ENCODE peak calls at places on chromosomes 5 and 9, in ten cellular contexts. Y is LoVo; R is GDM1; Q is Right ventricle myocardium superior; B is right cardiac atrium; Z is stimulated activated CD4-positive, alpha-beta T cell treated with anti-CD3 and anti-CD28 coated beads, Interleukin-4, amount 100 ng/mL, for 48 hours; U is RWPE1; L is cardiac fibroblast; J is endothelial cell; V is uterus. M is an unnamed sample.

GRCh38 chr9:34984049-34984448 is 5.5 kb upstream of the DNAJB5 start:
- DNase-seq in U (no peak), Y (peak; percentile 23), L (no peak), B (no peak), J (peak; percentile 52), V (no peak), R (no peak), Q (no peak), Z (no peak), M (peak; percentile 91)

GRCh38 chr5:40551706-40552557 is 127.8 kb upstream of the PTGER4 start:
- DNase-seq in B (no peak), Q (no peak), R (no peak), L (peak; percentile 98), Z (no peak), J (no peak), U (peak; percentile 92), Y (peak; percentile 8), V (no peak), M (no peak)

GRCh38 chr9:87256973-87257372 is 240.7 kb upstream of the DAPK1 start:
- DNase-seq in Q (no peak), Y (no peak), V (no peak), R (no peak), Z (no peak), J (no peak), L (peak; percentile 28), U (no peak), B (no peak), M (no peak)

GRCh38 chr9:22030101-22030598 is 21.0 kb upstream of the CDKN2B start:
- DNase-seq in R (no peak), J (no peak), V (no peak), Y (peak; percentile 15), Z (no peak), B (no peak), U (peak; percentile 71), L (peak; percentile 89), Q (no peak), M (no peak)

GRCh38 chr5:61482980-61483379 is 150.9 kb downstream of the ZSWIM6 start:
- DNase-seq in Y (no peak), J (no peak), R (no peak), Q (no peak), V (no peak), L (no peak), B (no peak), Z (no peak), U (no peak), M (no peak)

GRCh38 chr9:136902259-136902821 is 16.0 kb downstream of the TRAF2 start:
- DNase-seq in Q (peak; percentile 74), U (peak; percentile 77), L (peak; percentile 86), J (no peak), R (no peak), Z (peak; percentile 87), V (peak; percentile 52), B (peak; percentile 76), Y (no peak), M (peak; percentile 24)

GRCh38 chr9:18673179-18673578 is 199.2 kb downstream of the ADAMTSL1 start:
- DNase-seq in U (no peak), L (no peak), B (no peak), Z (no peak), Q (no peak), J (no peak), V (no peak), Y (no peak), R (no peak), M (no peak)

GRCh38 chr5:135034186-135034962 is at the start of gene PITX1:
- DNase-seq in R (no peak), J (no peak), B (no peak), L (peak; percentile 12), Y (peak; percentile 79), Z (no peak), V (no peak), U (peak; percentile 89), Q (no peak), M (peak; percentile 76)

GRCh38 chr9:113650207-113651131 is 186.9 kb downstream of the RGS3 start:
- DNase-seq in Q (no peak), V (no peak), U (peak; percentile 84), Z (no peak), Y (no peak), R (no peak), L (peak; percentile 73), B (no peak), J (peak; percentile 55), M (peak; percentile 96)

GRCh38 chr9:100534401-100534800 is 43.5 kb upstream of the CAVIN4 start:
- DNase-seq in J (no peak), V (no peak), B (no peak), Q (no peak), U (no peak), Z (no peak), L (no peak), R (no peak), Y (no peak), M (peak; percentile 32)

GRCh38 chr5:55345327-55345726 is 37.5 kb downstream of the MTREX start:
- DNase-seq in L (no peak), B (no peak), U (no peak), R (no peak), Y (no peak), Z (no peak), J (no peak), V (no peak), Q (no peak), M (peak; percentile 24)

GRCh38 chr5:443239-444151 is 519 bp downstream of the EXOC3 start:
- DNase-seq in Y (no peak), U (peak; percentile 36), L (no peak), V (no peak), Q (peak; percentile 42), Z (peak; percentile 26), B (no peak), R (no peak), J (no peak), M (no peak)

GRCh38 chr5:116291271-116291670 is 206.4 kb downstream of the COMMD10 start:
- DNase-seq in U (no peak), Z (no peak), J (no peak), Q (no peak), V (no peak), L (peak; percentile 25), B (no peak), Y (no peak), R (no peak), M (no peak)

GRCh38 chr9:14746655-14747054 is 24.1 kb upstream of the CER1 start:
- DNase-seq in L (peak; percentile 40), Y (no peak), Z (no peak), R (no peak), V (no peak), B (no peak), Q (no peak), U (no peak), J (no peak), M (no peak)

GRCh38 chr5:179310439-179311090 is 34.7 kb downstream of the ADAMTS2 start:
- DNase-seq in Z (no peak), U (no peak), B (no peak), J (no peak), Y (no peak), L (no peak), R (no peak), Q (peak; percentile 27), V (peak; percentile 10), M (no peak)

GRCh38 chr5:143060018-143060417 is 289.8 kb downstream of the ARHGAP26 start:
- DNase-seq in R (no peak), J (no peak), B (no peak), L (no peak), U (no peak), V (no peak), Q (no peak), Z (no peak), Y (no peak), M (no peak)

GRCh38 chr9:124218438-124219289 is 39.1 kb upstream of the NEK6 start:
- DNase-seq in Y (peak; percentile 42), L (peak; percentile 63), V (no peak), R (peak; percentile 57), J (no peak), U (peak; percentile 53), Q (peak; percentile 63), B (peak; percentile 58), Z (peak; percentile 42), M (no peak)

GRCh38 chr9:135300346-135301141 is 179.0 kb upstream of the PPP1R26 start:
- DNase-seq in L (no peak), V (no peak), U (no peak), J (no peak), Q (no peak), Y (no peak), Z (no peak), R (no peak), B (no peak), M (no peak)

GRCh38 chr5:115494570-115495289 is 49.8 kb downstream of the FEM1C start:
- DNase-seq in Q (no peak), V (no peak), R (no peak), Y (no peak), Z (no peak), B (no peak), J (no peak), U (no peak), L (peak; percentile 31), M (no peak)

GRCh38 chr5:71907001-71907564 is 188.0 kb downstream of the CARTPT start:
- DNase-seq in U (peak; percentile 60), Y (no peak), J (no peak), R (no peak), L (no peak), V (no peak), Z (no peak), B (no peak), Q (no peak), M (no peak)

GRCh38 chr9:34256987-34257585 is 72.0 kb downstream of the KIF24 start:
- DNase-seq in Q (peak; percentile 74), U (no peak), R (no peak), V (no peak), Z (no peak), L (no peak), B (peak; percentile 83), J (no peak), Y (no peak), M (no peak)

GRCh38 chr5:111364992-111365391 is 140.8 kb downstream of the CAMK4 start:
- DNase-seq in Y (no peak), V (no peak), L (peak; percentile 28), R (no peak), B (no peak), Q (no peak), U (no peak), J (no peak), Z (no peak), M (peak; percentile 72)

GRCh38 chr9:6351757-6352156 is 23.6 kb downstream of the TPD52L3 start:
- DNase-seq in V (no peak), R (no peak), Q (no peak), Z (no peak), U (no peak), J (no peak), L (no peak), Y (no peak), B (no peak), M (peak; percentile 69)

GRCh38 chr5:1757511-1757910 is 42.1 kb downstream of the MRPL36 start:
- DNase-seq in J (no peak), L (no peak), R (no peak), U (no peak), B (no peak), Q (peak; percentile 22), Y (no peak), V (peak; percentile 2), Z (no peak), M (no peak)

GRCh38 chr9:130894546-130894945 is 2.1 kb downstream of the QRFP start:
- DNase-seq in J (no peak), V (no peak), B (no peak), Q (no peak), Y (no peak), R (no peak), L (no peak), U (no peak), Z (no peak), M (no peak)

GRCh38 chr5:95884511-95884910 is 62.0 kb upstream of the GLRX start:
- DNase-seq in Y (no peak), U (no peak), V (no peak), R (peak; percentile 61), Q (no peak), L (no peak), Z (no peak), J (no peak), B (no peak), M (no peak)

M was measured in left kidney.